ENCODE peak calls at places on chromosomes 1 and 21, in nine cellular contexts. One of them, this sample, is unnamed.

GRCh38 chr1:82795503-82796149 is 994.9 kb downstream of the ADGRL2 start:
- DNase-seq in mucosa of gallbladder: no peak
- DNase-seq in fibroblast of pulmonary artery: no peak
- DNase-seq in T-helper 1 cell: no peak
- DNase-seq in left ventricle myocardium superior: no peak
- DNase-seq in endothelial cell: no peak
- DNase-seq in stimulated activated CD4-positive, alpha-beta T cell treated with anti-CD3 and anti-CD28 coated beads, Interleukin-1b, Interleukin-23, amount 100 ng/mL, for 24 hours: no peak
- DNase-seq in stimulated activated CD8-positive, alpha-beta memory T cell treated with anti-CD3 and anti-CD28 coated beads, Interleukin-4, amount 100 ng/mL, for 1 hour: no peak
- DNase-seq in iris pigment epithelial cell: no peak
- DNase-seq in this sample: no peak

GRCh38 chr1:239987103-239987745 is 104.5 kb upstream of the FMN2 start:
- DNase-seq in stimulated activated CD4-positive, alpha-beta T cell treated with anti-CD3 and anti-CD28 coated beads, Interleukin-1b, Interleukin-23, amount 100 ng/mL, for 24 hours: no peak
- DNase-seq in iris pigment epithelial cell: peak
- DNase-seq in T-helper 1 cell: no peak
- DNase-seq in endothelial cell: peak
- DNase-seq in left ventricle myocardium superior: peak
- DNase-seq in fibroblast of pulmonary artery: peak
- DNase-seq in mucosa of gallbladder: peak
- DNase-seq in stimulated activated CD8-positive, alpha-beta memory T cell treated with anti-CD3 and anti-CD28 coated beads, Interleukin-4, amount 100 ng/mL, for 1 hour: no peak
- DNase-seq in this sample: peak

GRCh38 chr1:30407030-30407861 is 316.1 kb downstream of the MATN1 start:
- DNase-seq in iris pigment epithelial cell: no peak
- DNase-seq in endothelial cell: no peak
- DNase-seq in mucosa of gallbladder: peak
- DNase-seq in stimulated activated CD4-positive, alpha-beta T cell treated with anti-CD3 and anti-CD28 coated beads, Interleukin-1b, Interleukin-23, amount 100 ng/mL, for 24 hours: no peak
- DNase-seq in left ventricle myocardium superior: no peak
- DNase-seq in T-helper 1 cell: no peak
- DNase-seq in fibroblast of pulmonary artery: no peak
- DNase-seq in stimulated activated CD8-positive, alpha-beta memory T cell treated with anti-CD3 and anti-CD28 coated beads, Interleukin-4, amount 100 ng/mL, for 1 hour: no peak
- DNase-seq in this sample: peak

GRCh38 chr1:66207484-66207883 is 326.5 kb upstream of the SGIP1 start:
- DNase-seq in fibroblast of pulmonary artery: peak
- DNase-seq in T-helper 1 cell: no peak
- DNase-seq in stimulated activated CD8-positive, alpha-beta memory T cell treated with anti-CD3 and anti-CD28 coated beads, Interleukin-4, amount 100 ng/mL, for 1 hour: no peak
- DNase-seq in stimulated activated CD4-positive, alpha-beta T cell treated with anti-CD3 and anti-CD28 coated beads, Interleukin-1b, Interleukin-23, amount 100 ng/mL, for 24 hours: no peak
- DNase-seq in endothelial cell: no peak
- DNase-seq in iris pigment epithelial cell: peak
- DNase-seq in mucosa of gallbladder: peak
- DNase-seq in left ventricle myocardium superior: no peak
- DNase-seq in this sample: peak

GRCh38 chr1:210800756-210801155 is 333.2 kb downstream of the KCNH1 start:
- DNase-seq in stimulated activated CD4-positive, alpha-beta T cell treated with anti-CD3 and anti-CD28 coated beads, Interleukin-1b, Interleukin-23, amount 100 ng/mL, for 24 hours: no peak
- DNase-seq in stimulated activated CD8-positive, alpha-beta memory T cell treated with anti-CD3 and anti-CD28 coated beads, Interleukin-4, amount 100 ng/mL, for 1 hour: no peak
- DNase-seq in left ventricle myocardium superior: no peak
- DNase-seq in endothelial cell: no peak
- DNase-seq in mucosa of gallbladder: no peak
- DNase-seq in iris pigment epithelial cell: no peak
- DNase-seq in fibroblast of pulmonary artery: no peak
- DNase-seq in T-helper 1 cell: no peak
- DNase-seq in this sample: peak

GRCh38 chr21:16376673-16377072 is 646.9 kb downstream of the USP25 start:
- DNase-seq in left ventricle myocardium superior: no peak
- DNase-seq in stimulated activated CD8-positive, alpha-beta memory T cell treated with anti-CD3 and anti-CD28 coated beads, Interleukin-4, amount 100 ng/mL, for 1 hour: no peak
- DNase-seq in endothelial cell: no peak
- DNase-seq in stimulated activated CD4-positive, alpha-beta T cell treated with anti-CD3 and anti-CD28 coated beads, Interleukin-1b, Interleukin-23, amount 100 ng/mL, for 24 hours: no peak
- DNase-seq in iris pigment epithelial cell: no peak
- DNase-seq in T-helper 1 cell: no peak
- DNase-seq in fibroblast of pulmonary artery: no peak
- DNase-seq in mucosa of gallbladder: no peak
- DNase-seq in this sample: no peak

GRCh38 chr1:31782066-31782762 is 18.1 kb upstream of the ADGRB2 start:
- DNase-seq in iris pigment epithelial cell: no peak
- DNase-seq in fibroblast of pulmonary artery: no peak
- DNase-seq in mucosa of gallbladder: no peak
- DNase-seq in stimulated activated CD4-positive, alpha-beta T cell treated with anti-CD3 and anti-CD28 coated beads, Interleukin-1b, Interleukin-23, amount 100 ng/mL, for 24 hours: no peak
- DNase-seq in endothelial cell: no peak
- DNase-seq in stimulated activated CD8-positive, alpha-beta memory T cell treated with anti-CD3 and anti-CD28 coated beads, Interleukin-4, amount 100 ng/mL, for 1 hour: no peak
- DNase-seq in T-helper 1 cell: no peak
- DNase-seq in left ventricle myocardium superior: no peak
- DNase-seq in this sample: no peak

GRCh38 chr1:153506386-153506785 is 29.4 kb downstream of the S100A6 start:
- DNase-seq in iris pigment epithelial cell: no peak
- DNase-seq in fibroblast of pulmonary artery: no peak
- DNase-seq in stimulated activated CD8-positive, alpha-beta memory T cell treated with anti-CD3 and anti-CD28 coated beads, Interleukin-4, amount 100 ng/mL, for 1 hour: no peak
- DNase-seq in T-helper 1 cell: no peak
- DNase-seq in stimulated activated CD4-positive, alpha-beta T cell treated with anti-CD3 and anti-CD28 coated beads, Interleukin-1b, Interleukin-23, amount 100 ng/mL, for 24 hours: no peak
- DNase-seq in mucosa of gallbladder: no peak
- DNase-seq in endothelial cell: no peak
- DNase-seq in left ventricle myocardium superior: no peak
- DNase-seq in this sample: no peak

GRCh38 chr1:245997471-245998258 is 509.4 kb downstream of the SMYD3 start:
- DNase-seq in left ventricle myocardium superior: peak
- DNase-seq in fibroblast of pulmonary artery: peak
- DNase-seq in mucosa of gallbladder: peak
- DNase-seq in T-helper 1 cell: no peak
- DNase-seq in iris pigment epithelial cell: peak
- DNase-seq in stimulated activated CD4-positive, alpha-beta T cell treated with anti-CD3 and anti-CD28 coated beads, Interleukin-1b, Interleukin-23, amount 100 ng/mL, for 24 hours: no peak
- DNase-seq in endothelial cell: no peak
- DNase-seq in stimulated activated CD8-positive, alpha-beta memory T cell treated with anti-CD3 and anti-CD28 coated beads, Interleukin-4, amount 100 ng/mL, for 1 hour: no peak
- DNase-seq in this sample: peak

GRCh38 chr1:156705321-156705917 is at the start of gene CRABP2:
- DNase-seq in T-helper 1 cell: peak
- DNase-seq in left ventricle myocardium superior: peak
- DNase-seq in stimulated activated CD4-positive, alpha-beta T cell treated with anti-CD3 and anti-CD28 coated beads, Interleukin-1b, Interleukin-23, amount 100 ng/mL, for 24 hours: no peak
- DNase-seq in endothelial cell: peak
- DNase-seq in stimulated activated CD8-positive, alpha-beta memory T cell treated with anti-CD3 and anti-CD28 coated beads, Interleukin-4, amount 100 ng/mL, for 1 hour: no peak
- DNase-seq in iris pigment epithelial cell: no peak
- DNase-seq in fibroblast of pulmonary artery: no peak
- DNase-seq in mucosa of gallbladder: peak
- DNase-seq in this sample: no peak

GRCh38 chr1:82695443-82695842 is 894.7 kb downstream of the ADGRL2 start:
- DNase-seq in fibroblast of pulmonary artery: peak
- DNase-seq in left ventricle myocardium superior: no peak
- DNase-seq in stimulated activated CD8-positive, alpha-beta memory T cell treated with anti-CD3 and anti-CD28 coated beads, Interleukin-4, amount 100 ng/mL, for 1 hour: no peak
- DNase-seq in endothelial cell: no peak
- DNase-seq in iris pigment epithelial cell: peak
- DNase-seq in T-helper 1 cell: no peak
- DNase-seq in mucosa of gallbladder: no peak
- DNase-seq in stimulated activated CD4-positive, alpha-beta T cell treated with anti-CD3 and anti-CD28 coated beads, Interleukin-1b, Interleukin-23, amount 100 ng/mL, for 24 hours: no peak
- DNase-seq in this sample: no peak

GRCh38 chr1:155208656-155209372 is at the start of gene MTX1:
- DNase-seq in mucosa of gallbladder: peak
- DNase-seq in stimulated activated CD8-positive, alpha-beta memory T cell treated with anti-CD3 and anti-CD28 coated beads, Interleukin-4, amount 100 ng/mL, for 1 hour: peak
- DNase-seq in stimulated activated CD4-positive, alpha-beta T cell treated with anti-CD3 and anti-CD28 coated beads, Interleukin-1b, Interleukin-23, amount 100 ng/mL, for 24 hours: peak
- DNase-seq in endothelial cell: peak
- DNase-seq in iris pigment epithelial cell: peak
- DNase-seq in fibroblast of pulmonary artery: peak
- DNase-seq in T-helper 1 cell: peak
- DNase-seq in left ventricle myocardium superior: peak
- DNase-seq in this sample: peak

GRCh38 chr1:104855550-104855949 is 1105.9 kb downstream of the AMY1C start:
- DNase-seq in left ventricle myocardium superior: no peak
- DNase-seq in endothelial cell: no peak
- DNase-seq in mucosa of gallbladder: no peak
- DNase-seq in T-helper 1 cell: no peak
- DNase-seq in fibroblast of pulmonary artery: no peak
- DNase-seq in iris pigment epithelial cell: no peak
- DNase-seq in stimulated activated CD4-positive, alpha-beta T cell treated with anti-CD3 and anti-CD28 coated beads, Interleukin-1b, Interleukin-23, amount 100 ng/mL, for 24 hours: no peak
- DNase-seq in stimulated activated CD8-positive, alpha-beta memory T cell treated with anti-CD3 and anti-CD28 coated beads, Interleukin-4, amount 100 ng/mL, for 1 hour: no peak
- DNase-seq in this sample: no peak

GRCh38 chr1:43930168-43930948 is 3.2 kb upstream of the ARTN start:
- DNase-seq in fibroblast of pulmonary artery: no peak
- DNase-seq in iris pigment epithelial cell: no peak
- DNase-seq in T-helper 1 cell: no peak
- DNase-seq in stimulated activated CD4-positive, alpha-beta T cell treated with anti-CD3 and anti-CD28 coated beads, Interleukin-1b, Interleukin-23, amount 100 ng/mL, for 24 hours: no peak
- DNase-seq in mucosa of gallbladder: no peak
- DNase-seq in left ventricle myocardium superior: no peak
- DNase-seq in endothelial cell: peak
- DNase-seq in stimulated activated CD8-positive, alpha-beta memory T cell treated with anti-CD3 and anti-CD28 coated beads, Interleukin-4, amount 100 ng/mL, for 1 hour: no peak
- DNase-seq in this sample: no peak

GRCh38 chr1:150836129-150836773 is 28.2 kb upstream of the CTSK start:
- DNase-seq in left ventricle myocardium superior: no peak
- DNase-seq in stimulated activated CD8-positive, alpha-beta memory T cell treated with anti-CD3 and anti-CD28 coated beads, Interleukin-4, amount 100 ng/mL, for 1 hour: no peak
- DNase-seq in iris pigment epithelial cell: peak
- DNase-seq in T-helper 1 cell: no peak
- DNase-seq in fibroblast of pulmonary artery: peak
- DNase-seq in stimulated activated CD4-positive, alpha-beta T cell treated with anti-CD3 and anti-CD28 coated beads, Interleukin-1b, Interleukin-23, amount 100 ng/mL, for 24 hours: no peak
- DNase-seq in endothelial cell: no peak
- DNase-seq in mucosa of gallbladder: no peak
- DNase-seq in this sample: peak

GRCh38 chr1:198295975-198296374 is 139.2 kb downstream of the NEK7 start:
- DNase-seq in mucosa of gallbladder: no peak
- DNase-seq in fibroblast of pulmonary artery: no peak
- DNase-seq in left ventricle myocardium superior: peak
- DNase-seq in iris pigment epithelial cell: no peak
- DNase-seq in T-helper 1 cell: no peak
- DNase-seq in stimulated activated CD4-positive, alpha-beta T cell treated with anti-CD3 and anti-CD28 coated beads, Interleukin-1b, Interleukin-23, amount 100 ng/mL, for 24 hours: no peak
- DNase-seq in endothelial cell: no peak
- DNase-seq in stimulated activated CD8-positive, alpha-beta memory T cell treated with anti-CD3 and anti-CD28 coated beads, Interleukin-4, amount 100 ng/mL, for 1 hour: no peak
- DNase-seq in this sample: no peak

GRCh38 chr1:241423541-241424479 is 66.8 kb upstream of the RGS7 start:
- DNase-seq in mucosa of gallbladder: peak
- DNase-seq in fibroblast of pulmonary artery: peak
- DNase-seq in stimulated activated CD8-positive, alpha-beta memory T cell treated with anti-CD3 and anti-CD28 coated beads, Interleukin-4, amount 100 ng/mL, for 1 hour: no peak
- DNase-seq in left ventricle myocardium superior: peak
- DNase-seq in iris pigment epithelial cell: peak
- DNase-seq in T-helper 1 cell: no peak
- DNase-seq in stimulated activated CD4-positive, alpha-beta T cell treated with anti-CD3 and anti-CD28 coated beads, Interleukin-1b, Interleukin-23, amount 100 ng/mL, for 24 hours: no peak
- DNase-seq in endothelial cell: peak
- DNase-seq in this sample: peak

GRCh38 chr21:15034126-15034848 is 30.5 kb downstream of the NRIP1 start:
- DNase-seq in endothelial cell: no peak
- DNase-seq in stimulated activated CD8-positive, alpha-beta memory T cell treated with anti-CD3 and anti-CD28 coated beads, Interleukin-4, amount 100 ng/mL, for 1 hour: no peak
- DNase-seq in stimulated activated CD4-positive, alpha-beta T cell treated with anti-CD3 and anti-CD28 coated beads, Interleukin-1b, Interleukin-23, amount 100 ng/mL, for 24 hours: no peak
- DNase-seq in iris pigment epithelial cell: peak
- DNase-seq in left ventricle myocardium superior: no peak
- DNase-seq in fibroblast of pulmonary artery: peak
- DNase-seq in mucosa of gallbladder: no peak
- DNase-seq in T-helper 1 cell: no peak
- DNase-seq in this sample: peak

GRCh38 chr1:50980505-50980904 is 10.5 kb downstream of the CDKN2C start:
- DNase-seq in left ventricle myocardium superior: no peak
- DNase-seq in fibroblast of pulmonary artery: no peak
- DNase-seq in iris pigment epithelial cell: no peak
- DNase-seq in T-helper 1 cell: no peak
- DNase-seq in stimulated activated CD8-positive, alpha-beta memory T cell treated with anti-CD3 and anti-CD28 coated beads, Interleukin-4, amount 100 ng/mL, for 1 hour: no peak
- DNase-seq in endothelial cell: no peak
- DNase-seq in stimulated activated CD4-positive, alpha-beta T cell treated with anti-CD3 and anti-CD28 coated beads, Interleukin-1b, Interleukin-23, amount 100 ng/mL, for 24 hours: no peak
- DNase-seq in mucosa of gallbladder: no peak
- DNase-seq in this sample: no peak

GRCh38 chr1:19618428-19618827 is 25.7 kb upstream of the NBL1 start:
- DNase-seq in stimulated activated CD4-positive, alpha-beta T cell treated with anti-CD3 and anti-CD28 coated beads, Interleukin-1b, Interleukin-23, amount 100 ng/mL, for 24 hours: no peak
- DNase-seq in endothelial cell: no peak
- DNase-seq in mucosa of gallbladder: no peak
- DNase-seq in stimulated activated CD8-positive, alpha-beta memory T cell treated with anti-CD3 and anti-CD28 coated beads, Interleukin-4, amount 100 ng/mL, for 1 hour: no peak
- DNase-seq in iris pigment epithelial cell: no peak
- DNase-seq in T-helper 1 cell: no peak
- DNase-seq in fibroblast of pulmonary artery: no peak
- DNase-seq in left ventricle myocardium superior: no peak
- DNase-seq in this sample: no peak

GRCh38 chr1:229943988-229944743 is 122.9 kb upstream of the GALNT2 start:
- DNase-seq in iris pigment epithelial cell: no peak
- DNase-seq in stimulated activated CD8-positive, alpha-beta memory T cell treated with anti-CD3 and anti-CD28 coated beads, Interleukin-4, amount 100 ng/mL, for 1 hour: no peak
- DNase-seq in endothelial cell: no peak
- DNase-seq in mucosa of gallbladder: no peak
- DNase-seq in stimulated activated CD4-positive, alpha-beta T cell treated with anti-CD3 and anti-CD28 coated beads, Interleukin-1b, Interleukin-23, amount 100 ng/mL, for 24 hours: no peak
- DNase-seq in T-helper 1 cell: no peak
- DNase-seq in fibroblast of pulmonary artery: no peak
- DNase-seq in left ventricle myocardium superior: no peak
- DNase-seq in this sample: no peak

GRCh38 chr1:5297878-5298239 is 643.5 kb downstream of the AJAP1 start:
- DNase-seq in T-helper 1 cell: no peak
- DNase-seq in iris pigment epithelial cell: no peak
- DNase-seq in stimulated activated CD4-positive, alpha-beta T cell treated with anti-CD3 and anti-CD28 coated beads, Interleukin-1b, Interleukin-23, amount 100 ng/mL, for 24 hours: no peak
- DNase-seq in left ventricle myocardium superior: no peak
- DNase-seq in fibroblast of pulmonary artery: no peak
- DNase-seq in mucosa of gallbladder: no peak
- DNase-seq in stimulated activated CD8-positive, alpha-beta memory T cell treated with anti-CD3 and anti-CD28 coated beads, Interleukin-4, amount 100 ng/mL, for 1 hour: no peak
- DNase-seq in endothelial cell: no peak
- DNase-seq in this sample: no peak

This sample was measured in astrocyte.